ENCODE peak calls at places on chromosomes 13 and 19, in six cellular contexts. One of them, this sample, is unnamed.

GRCh38 chr13:45036206-45036605 is 46.9 kb downstream of the GPALPP1 start:
- DNase-seq in H54: no peak
- DNase-seq in Ammon's horn: no peak
- DNase-seq in CD8-positive, alpha-beta T cell: no peak
- DNase-seq in SJCRH30: no peak
- DNase-seq in neural crest cell: no peak
- DNase-seq in this sample: no peak

GRCh38 chr13:77042566-77043177 is 15.7 kb upstream of the FBXL3 start:
- DNase-seq in neural crest cell: no peak
- DNase-seq in CD8-positive, alpha-beta T cell: no peak
- DNase-seq in Ammon's horn: no peak
- DNase-seq in H54: no peak
- DNase-seq in SJCRH30: no peak
- DNase-seq in this sample: no peak

GRCh38 chr13:51246411-51247298 is 24.5 kb downstream of the FAM124A start:
- DNase-seq in CD8-positive, alpha-beta T cell: no peak
- DNase-seq in Ammon's horn: peak
- DNase-seq in neural crest cell: no peak
- DNase-seq in H54: no peak
- DNase-seq in SJCRH30: no peak
- DNase-seq in this sample: peak

GRCh38 chr19:10776900-10777650 is 58.9 kb downstream of the TMED1 start:
- DNase-seq in neural crest cell: no peak
- DNase-seq in SJCRH30: no peak
- DNase-seq in Ammon's horn: no peak
- DNase-seq in H54: no peak
- DNase-seq in CD8-positive, alpha-beta T cell: no peak
- DNase-seq in this sample: no peak

GRCh38 chr13:39485314-39485700 is 117.7 kb downstream of the LHFPL6 start:
- DNase-seq in Ammon's horn: no peak
- DNase-seq in H54: no peak
- DNase-seq in neural crest cell: no peak
- DNase-seq in CD8-positive, alpha-beta T cell: no peak
- DNase-seq in SJCRH30: no peak
- DNase-seq in this sample: no peak

GRCh38 chr19:50517704-50518075 is 4.0 kb upstream of the ASPDH start:
- DNase-seq in neural crest cell: no peak
- DNase-seq in H54: no peak
- DNase-seq in CD8-positive, alpha-beta T cell: no peak
- DNase-seq in Ammon's horn: no peak
- DNase-seq in SJCRH30: no peak
- DNase-seq in this sample: no peak

GRCh38 chr19:8454218-8454617 is 9.4 kb downstream of the HNRNPM start:
- DNase-seq in CD8-positive, alpha-beta T cell: no peak
- DNase-seq in neural crest cell: no peak
- DNase-seq in Ammon's horn: no peak
- DNase-seq in SJCRH30: no peak
- DNase-seq in H54: no peak
- DNase-seq in this sample: no peak

GRCh38 chr19:12938536-12939291 is at the start of gene CALR:
- DNase-seq in CD8-positive, alpha-beta T cell: peak
- DNase-seq in SJCRH30: peak
- DNase-seq in Ammon's horn: no peak
- DNase-seq in H54: no peak
- DNase-seq in neural crest cell: no peak
- DNase-seq in this sample: peak

GRCh38 chr13:23578411-23579071 is 8.3 kb downstream of the TNFRSF19 start:
- DNase-seq in CD8-positive, alpha-beta T cell: peak
- DNase-seq in Ammon's horn: peak
- DNase-seq in H54: peak
- DNase-seq in neural crest cell: peak
- DNase-seq in SJCRH30: peak
- DNase-seq in this sample: peak

GRCh38 chr19:41697198-41697855 is 9.3 kb upstream of the CEACAM7 start:
- DNase-seq in H54: no peak
- DNase-seq in CD8-positive, alpha-beta T cell: no peak
- DNase-seq in Ammon's horn: no peak
- DNase-seq in SJCRH30: no peak
- DNase-seq in neural crest cell: no peak
- DNase-seq in this sample: no peak

GRCh38 chr13:38045278-38046048 is 175.9 kb upstream of the TRPC4 start:
- DNase-seq in SJCRH30: peak
- DNase-seq in H54: no peak
- DNase-seq in neural crest cell: no peak
- DNase-seq in CD8-positive, alpha-beta T cell: no peak
- DNase-seq in Ammon's horn: no peak
- DNase-seq in this sample: peak

GRCh38 chr19:50818859-50819472 is 4.6 kb downstream of the KLK1 start:
- DNase-seq in neural crest cell: no peak
- DNase-seq in CD8-positive, alpha-beta T cell: no peak
- DNase-seq in Ammon's horn: no peak
- DNase-seq in SJCRH30: no peak
- DNase-seq in H54: no peak
- DNase-seq in this sample: no peak

GRCh38 chr19:51571599-51571998 is 516 bp downstream of the ZNF175 start:
- DNase-seq in neural crest cell: no peak
- DNase-seq in Ammon's horn: no peak
- DNase-seq in CD8-positive, alpha-beta T cell: no peak
- DNase-seq in SJCRH30: no peak
- DNase-seq in H54: no peak
- DNase-seq in this sample: no peak

GRCh38 chr13:76225815-76226489 is 589.8 kb downstream of the LMO7 start:
- DNase-seq in SJCRH30: peak
- DNase-seq in neural crest cell: no peak
- DNase-seq in Ammon's horn: no peak
- DNase-seq in H54: no peak
- DNase-seq in CD8-positive, alpha-beta T cell: no peak
- DNase-seq in this sample: no peak

GRCh38 chr19:17944301-17944700 is 11.5 kb downstream of the CCDC124 start:
- DNase-seq in H54: peak
- DNase-seq in CD8-positive, alpha-beta T cell: no peak
- DNase-seq in Ammon's horn: no peak
- DNase-seq in SJCRH30: no peak
- DNase-seq in neural crest cell: no peak
- DNase-seq in this sample: no peak

GRCh38 chr19:14542721-14543328 is 13.4 kb downstream of the TECR start:
- DNase-seq in neural crest cell: no peak
- DNase-seq in Ammon's horn: peak
- DNase-seq in SJCRH30: no peak
- DNase-seq in CD8-positive, alpha-beta T cell: no peak
- DNase-seq in H54: no peak
- DNase-seq in this sample: no peak

GRCh38 chr13:45847554-45848224 is 3.9 kb downstream of the SIAH3 start:
- DNase-seq in Ammon's horn: no peak
- DNase-seq in CD8-positive, alpha-beta T cell: peak
- DNase-seq in SJCRH30: no peak
- DNase-seq in neural crest cell: no peak
- DNase-seq in H54: no peak
- DNase-seq in this sample: no peak

GRCh38 chr13:37074703-37075102 is 15.2 kb upstream of the SUPT20H start:
- DNase-seq in SJCRH30: no peak
- DNase-seq in neural crest cell: no peak
- DNase-seq in CD8-positive, alpha-beta T cell: no peak
- DNase-seq in H54: no peak
- DNase-seq in Ammon's horn: no peak
- DNase-seq in this sample: no peak

GRCh38 chr13:113933901-113934300 is 40.0 kb downstream of the C13orf46 start:
- DNase-seq in CD8-positive, alpha-beta T cell: no peak
- DNase-seq in neural crest cell: no peak
- DNase-seq in SJCRH30: peak
- DNase-seq in H54: no peak
- DNase-seq in Ammon's horn: no peak
- DNase-seq in this sample: no peak

GRCh38 chr13:39894586-39894985 is 239.1 kb downstream of the COG6 start:
- DNase-seq in SJCRH30: no peak
- DNase-seq in neural crest cell: no peak
- DNase-seq in Ammon's horn: no peak
- DNase-seq in CD8-positive, alpha-beta T cell: no peak
- DNase-seq in H54: no peak
- DNase-seq in this sample: no peak

GRCh38 chr19:2888739-2889224 is 11.9 kb upstream of the ZNF57 start:
- DNase-seq in Ammon's horn: no peak
- DNase-seq in CD8-positive, alpha-beta T cell: peak
- DNase-seq in neural crest cell: no peak
- DNase-seq in SJCRH30: peak
- DNase-seq in H54: no peak
- DNase-seq in this sample: no peak